ENCODE peak calls at places on chromosomes 7 and 10, in seven cellular contexts. P, G, Z, H, Y, O and D are unnamed samples.

GRCh38 chr7:51014811-51015210 is 232.1 kb upstream of the GRB10 start:
- DNase-seq in P (no peak), G (no peak), Z (no peak), H (no peak), Y (no peak), O (no peak), D (no peak)

GRCh38 chr10:68516766-68517165 is 10.6 kb downstream of the SLC25A16 start:
- DNase-seq in P (no peak), G (no peak), Z (peak; percentile 87), H (no peak), Y (no peak), O (no peak), D (no peak)

GRCh38 chr10:97072851-97073665 is 112.7 kb downstream of the SLIT1 start:
- DNase-seq in P (peak; percentile 95), G (peak; percentile 85), Z (peak; percentile 71), H (peak; percentile 80), Y (peak; percentile 48), O (peak; percentile 71), D (peak; percentile 77)

GRCh38 chr7:32154797-32155196 is 84.6 kb upstream of the PDE1C start:
- DNase-seq in P (no peak), G (peak; percentile 31), Z (peak; percentile 36), H (no peak), Y (no peak), O (no peak), D (no peak)

GRCh38 chr7:107712025-107712424 is 31.9 kb upstream of the CBLL1 start:
- DNase-seq in P (no peak), G (no peak), Z (no peak), H (no peak), Y (no peak), O (no peak), D (no peak)

GRCh38 chr10:69232252-69232651 is 12.1 kb downstream of the HKDC1 start:
- DNase-seq in P (no peak), G (no peak), Z (peak; percentile 85), H (no peak), Y (no peak), O (no peak), D (peak; percentile 80)

GRCh38 chr10:61286695-61287094 is 166.5 kb downstream of the TMEM26 start:
- DNase-seq in P (no peak), G (no peak), Z (no peak), H (no peak), Y (no peak), O (no peak), D (no peak)

GRCh38 chr7:272108-272615 is 17.8 kb upstream of the FOXL3 start:
- DNase-seq in P (peak; percentile 25), G (no peak), Z (no peak), H (no peak), Y (no peak), O (no peak), D (no peak)

GRCh38 chr7:155886391-155887173 is 74.3 kb upstream of the SHH start:
- DNase-seq in P (no peak), G (no peak), Z (no peak), H (no peak), Y (no peak), O (no peak), D (no peak)

GRCh38 chr7:47946581-47947354 is 1.5 kb downstream of the PKD1L1 start:
- DNase-seq in P (no peak), G (no peak), Z (no peak), H (no peak), Y (no peak), O (no peak), D (no peak)

GRCh38 chr10:50739618-50740350 is at the start of gene ASAH2B:
- DNase-seq in P (peak; percentile 93), G (peak; percentile 83), Z (peak; percentile 74), H (peak; percentile 84), Y (peak; percentile 51), O (peak; percentile 78), D (peak; percentile 85)

GRCh38 chr7:66157060-66157459 is 42.4 kb downstream of the CRCP start:
- DNase-seq in P (no peak), G (no peak), Z (no peak), H (no peak), Y (no peak), O (no peak), D (no peak)

GRCh38 chr10:77970869-77971803 is 44.6 kb upstream of the DLG5 start:
- DNase-seq in P (no peak), G (peak; percentile 74), Z (peak; percentile 98), H (no peak), Y (peak; percentile 90), O (peak; percentile 65), D (peak; percentile 92)

GRCh38 chr10:44571701-44572100 is 186.8 kb upstream of the CXCL12 start:
- DNase-seq in P (no peak), G (no peak), Z (peak; percentile 63), H (no peak), Y (no peak), O (no peak), D (no peak)

GRCh38 chr10:19652750-19653149 is 163.5 kb upstream of the PLXDC2 start:
- DNase-seq in P (no peak), G (no peak), Z (no peak), H (no peak), Y (no peak), O (no peak), D (no peak)

GRCh38 chr10:105726149-105726548 is 1085.1 kb downstream of the SORCS3 start:
- DNase-seq in P (no peak), G (no peak), Z (no peak), H (no peak), Y (no peak), O (no peak), D (no peak)

GRCh38 chr10:132280646-132281074 is 27.1 kb downstream of the STK32C start:
- DNase-seq in P (peak; percentile 21), G (no peak), Z (no peak), H (peak; percentile 16), Y (no peak), O (no peak), D (no peak)

GRCh38 chr7:139867847-139868246 is 38.8 kb downstream of the TBXAS1 start:
- DNase-seq in P (no peak), G (no peak), Z (no peak), H (no peak), Y (no peak), O (no peak), D (no peak)

GRCh38 chr10:131514454-131514853 is 202.9 kb upstream of the TCERG1L start:
- DNase-seq in P (no peak), G (no peak), Z (no peak), H (no peak), Y (no peak), O (no peak), D (no peak)

GRCh38 chr10:75612904-75613684 is 181.7 kb downstream of the LRMDA start:
- DNase-seq in P (no peak), G (no peak), Z (no peak), H (no peak), Y (no peak), O (no peak), D (no peak)

GRCh38 chr7:47392241-47392759 is 189.6 kb downstream of the TNS3 start:
- DNase-seq in P (peak; percentile 78), G (peak; percentile 86), Z (peak; percentile 82), H (no peak), Y (peak; percentile 32), O (peak; percentile 49), D (no peak)

GRCh38 chr7:132656846-132657776 is 80.8 kb upstream of the PLXNA4 start:
- DNase-seq in P (no peak), G (no peak), Z (peak; percentile 2), H (no peak), Y (no peak), O (no peak), D (no peak)

GRCh38 chr10:52940921-52941320 is 168.3 kb upstream of the MBL2 start:
- DNase-seq in P (no peak), G (no peak), Z (no peak), H (no peak), Y (no peak), O (no peak), D (no peak)

DNA sequence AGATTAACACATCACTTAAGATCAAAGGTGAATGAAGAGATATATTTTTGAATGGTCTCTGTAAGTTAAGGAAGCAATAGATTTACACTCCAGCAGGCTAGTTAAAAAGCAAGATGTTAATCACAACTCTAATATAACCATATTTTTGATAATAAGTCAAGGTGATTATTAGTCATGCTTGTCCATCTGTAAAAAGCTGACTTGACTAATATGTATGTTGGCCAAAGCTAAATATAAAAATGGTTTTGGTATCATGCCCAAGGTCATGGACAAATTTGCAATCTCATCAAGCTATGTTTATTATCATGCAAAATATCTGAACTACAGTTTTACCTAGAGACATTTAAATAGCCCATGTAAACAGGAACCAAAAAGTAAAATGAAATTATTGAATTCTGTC is 102.6 kb upstream of the CSTF2T start:
- DNase-seq in P (no peak), G (no peak), Z (no peak), H (no peak), Y (no peak), O (no peak), D (no peak)
- H3K4me1 ChIP-seq in P (no peaks in the 10 kb centered on the region), G (no peaks in the 10 kb centered on the region), Z (peaks cover 3% of the 10 kb centered on the region), H (no peaks in the 10 kb centered on the region), Y (peaks cover 16% of the 10 kb centered on the region), O (no peaks in the 10 kb centered on the region), D (no peaks in the 10 kb centered on the region)

GRCh38 chr10:108452483-108453060 is 1288.1 kb upstream of the SORCS1 start:
- DNase-seq in P (no peak), G (no peak), Z (no peak), H (no peak), Y (no peak), O (no peak), D (no peak)
- H3K27ac ChIP-seq in P (no peak overlapping the region), G (peak overlapping the region; percentile 56), Z (no peak overlapping the region), H (no peak overlapping the region), Y (no peak overlapping the region), O (no peak overlapping the region), D (no peak overlapping the region)

DNA sequence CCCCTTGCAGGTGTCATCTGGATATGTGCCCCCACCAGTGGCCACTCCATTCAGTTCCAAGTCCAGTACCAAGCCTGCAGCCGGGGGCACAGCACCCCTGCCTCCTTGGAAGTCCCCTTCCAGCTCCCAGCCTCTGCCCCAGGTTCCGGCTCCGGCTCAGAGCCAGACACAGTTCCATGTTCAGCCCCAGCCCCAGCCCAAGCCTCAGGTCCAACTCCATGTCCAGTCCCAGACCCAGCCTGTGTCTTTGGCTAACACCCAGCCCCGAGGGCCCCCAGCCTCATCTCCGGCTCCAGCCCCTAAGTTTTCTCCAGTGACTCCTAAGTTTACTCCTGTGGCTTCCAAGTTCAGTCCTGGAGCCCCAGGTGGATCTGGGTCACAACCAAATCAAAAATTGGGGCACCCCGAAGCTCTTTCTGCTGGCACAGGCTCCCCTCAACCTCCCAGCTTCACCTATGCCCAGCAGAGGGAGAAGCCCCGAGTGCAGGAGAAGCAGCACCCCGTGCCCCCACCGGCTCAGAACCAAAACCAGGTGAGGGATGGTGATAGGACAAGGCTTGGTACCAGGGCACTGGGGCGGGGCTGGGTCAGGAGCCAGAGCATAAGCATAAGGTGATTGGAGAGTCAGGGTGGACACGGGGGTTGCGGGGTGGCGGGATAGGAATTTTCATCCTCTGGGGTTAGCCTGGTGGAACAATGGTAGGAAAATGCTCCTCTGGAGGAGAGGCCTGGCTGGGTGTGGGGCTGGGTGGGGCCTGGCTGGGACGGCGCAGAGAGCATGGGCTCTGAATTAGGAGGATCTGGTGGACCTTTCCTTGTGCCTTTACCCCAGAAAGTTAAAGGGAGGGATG is 1.9 kb downstream of the ZYX start:
- DNase-seq in P (peak; percentile 46), G (no peak), Z (no peak), H (no peak), Y (no peak), O (no peak), D (no peak)
- H3K4me3 ChIP-seq in P (peak overlapping the region; percentile 97), G (peak overlapping the region; percentile 78), Z (peak overlapping the region; percentile 68), H (peak overlapping the region; percentile 93), Y (peak overlapping the region; percentile 86), O (peak overlapping the region; percentile 87), D (peak overlapping the region; percentile 77)

DNA sequence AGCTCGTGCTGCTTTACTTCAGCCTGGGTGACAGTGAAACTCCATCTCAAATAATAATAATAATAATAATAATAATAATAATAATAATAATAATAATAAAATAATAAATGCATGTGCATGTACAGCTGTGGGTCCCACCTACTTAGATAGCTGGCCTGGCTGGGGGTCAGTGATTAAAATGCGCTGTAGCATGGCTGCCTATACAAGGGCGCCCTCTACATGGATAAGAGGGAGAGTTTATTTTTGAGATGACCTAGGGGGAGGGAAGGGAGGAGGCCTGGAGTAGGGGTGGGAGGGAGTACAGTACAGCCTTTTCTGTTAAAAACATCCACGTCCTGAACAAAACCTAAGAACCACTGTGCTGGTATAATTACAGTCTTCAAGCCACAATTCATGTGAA is 146.4 kb downstream of the TMEM178B start:
- DNase-seq in P (no peak), G (no peak), Z (no peak), H (no peak), Y (no peak), O (no peak), D (no peak)
- H3K4me1 ChIP-seq in P (no peaks in the 10 kb centered on the region), G (no peaks in the 10 kb centered on the region), Z (no peaks in the 10 kb centered on the region), H (no peaks in the 10 kb centered on the region), Y (no peaks in the 10 kb centered on the region), O (no peaks in the 10 kb centered on the region), D (no peaks in the 10 kb centered on the region)